ENCODE peak calls at places on chromosomes 2 and 18, in six cellular contexts. M is uterus, O is neuronal stem cell, R is SJSA1, K is AG09309, Y is mesendoderm. D is an unnamed sample.
A peak's percentile ranks its signal among the peaks of the same experiment; 100 is the strongest.

GRCh38 chr2:39447266-39448168 is 10.4 kb upstream of the MAP4K3 start:
- DNase-seq in M (no peak), K (no peak), R (no peak), Y (no peak), O (no peak), D (no peak)

GRCh38 chr2:69668598-69668997 is 25.1 kb upstream of the AAK1 start:
- DNase-seq in M (no peak), R (no peak), Y (no peak), K (no peak), O (no peak), D (no peak)

GRCh38 chr2:73890301-73891092 is 2.3 kb upstream of the ACTG2 start:
- DNase-seq in Y (no peak), R (no peak), O (no peak), M (no peak), K (no peak), D (no peak)

GRCh38 chr2:160317113-160318099 is 117.3 kb upstream of the ITGB6 start:
- DNase-seq in R (no peak), O (peak; percentile 67), M (no peak), K (no peak), Y (no peak), D (no peak)

GRCh38 chr2:108927405-108927804 is 61.6 kb downstream of the EDAR start:
- DNase-seq in R (no peak), O (no peak), M (no peak), Y (no peak), K (no peak), D (no peak)

GRCh38 chr2:10124538-10125045 is 2.1 kb downstream of the RRM2 start:
- DNase-seq in M (peak; percentile 49), O (peak; percentile 60), K (no peak), Y (peak; percentile 82), R (peak; percentile 64), D (peak; percentile 85)

GRCh38 chr2:128605931-128606330 is 287.3 kb upstream of the HS6ST1 start:
- DNase-seq in O (no peak), K (no peak), R (no peak), Y (no peak), M (no peak), D (no peak)

GRCh38 chr2:138395565-138396306 is 105.8 kb upstream of the SPOPL start:
- DNase-seq in O (no peak), K (peak; percentile 57), Y (no peak), R (no peak), M (no peak), D (no peak)

GRCh38 chr2:128505150-128505490 is 186.5 kb upstream of the HS6ST1 start:
- DNase-seq in O (no peak), R (no peak), Y (no peak), M (no peak), K (no peak), D (no peak)

GRCh38 chr18:10839401-10839800 is 310.0 kb downstream of the PIEZO2 start:
- DNase-seq in R (no peak), O (no peak), M (no peak), Y (no peak), K (no peak), D (no peak)

GRCh38 chr2:99198103-99198841 is 17.3 kb downstream of the MRPL30 start:
- DNase-seq in R (no peak), O (no peak), Y (peak; percentile 5), K (no peak), M (no peak), D (no peak)

GRCh38 chr18:59628995-59629394 is 68.2 kb downstream of the CCBE1 start:
- DNase-seq in Y (no peak), M (no peak), K (no peak), O (no peak), R (no peak), D (no peak)

GRCh38 chr2:63861220-63861822 is 19.6 kb downstream of the UGP2 start:
- DNase-seq in M (peak; percentile 66), K (no peak), Y (peak; percentile 81), R (peak; percentile 44), O (no peak), D (no peak)

GRCh38 chr2:224930124-224930523 is 112.1 kb downstream of the DOCK10 start:
- DNase-seq in Y (no peak), O (no peak), M (no peak), R (no peak), K (no peak), D (peak; percentile 94)

GRCh38 chr2:219661197-219661954 is 33.9 kb downstream of the SLC4A3 start:
- DNase-seq in Y (peak; percentile 60), K (no peak), M (no peak), O (no peak), R (no peak), D (no peak)

GRCh38 chr2:229129738-229130371 is 141.2 kb downstream of the PID1 start:
- DNase-seq in K (no peak), R (no peak), Y (peak; percentile 49), O (no peak), M (no peak), D (no peak)

GRCh38 chr2:217065695-217066405 is 206.0 kb upstream of the TNP1 start:
- DNase-seq in Y (no peak), M (no peak), R (peak; percentile 98), K (peak; percentile 98), O (no peak), D (no peak)

GRCh38 chr2:161243312-161243711 is 64.9 kb upstream of the PSMD14 start:
- DNase-seq in K (no peak), O (no peak), Y (peak; percentile 61), R (no peak), M (no peak), D (no peak)

GRCh38 chr2:196927318-196928225 is 1.1 kb upstream of the PGAP1 start:
- DNase-seq in R (peak; percentile 80), O (no peak), K (peak; percentile 52), M (peak; percentile 29), Y (no peak), D (no peak)

GRCh38 chr2:20223345-20224190 is 1.4 kb downstream of the SDC1 start:
- DNase-seq in R (peak; percentile 71), M (no peak), Y (peak; percentile 50), K (peak; percentile 2), O (peak; percentile 56), D (no peak)

GRCh38 chr2:37802899-37803379 is 122.1 kb upstream of the RMDN2 start:
- DNase-seq in R (peak; percentile 94), K (peak; percentile 93), Y (no peak), M (no peak), O (no peak), D (no peak)

GRCh38 chr2:202452744-202453143 is 76.6 kb downstream of the BMPR2 start:
- DNase-seq in O (no peak), K (no peak), Y (no peak), M (no peak), R (no peak), D (no peak)

GRCh38 chr2:180679693-180680092 is 300.7 kb upstream of the UBE2E3 start:
- DNase-seq in R (no peak), Y (peak; percentile 59), K (no peak), O (peak; percentile 11), M (no peak), D (no peak)

GRCh38 chr2:219517954-219518778 is 3.9 kb downstream of the ASIC4 start:
- DNase-seq in R (no peak), O (no peak), M (no peak), Y (no peak), K (no peak), D (no peak)

GRCh38 chr18:61972389-61973264 is 79.8 kb upstream of the RNF152 start:
- DNase-seq in Y (peak; percentile 42), R (no peak), M (no peak), O (no peak), K (no peak), D (no peak)

GRCh38 chr2:161992526-161992925 is 81.5 kb downstream of the DPP4 start:
- DNase-seq in O (no peak), M (no peak), R (no peak), K (no peak), Y (peak; percentile 18), D (peak; percentile 90)

GRCh38 chr2:240946654-240947053 is 40.5 kb downstream of the CROCC2 start:
- DNase-seq in Y (no peak), M (no peak), K (no peak), O (no peak), R (no peak), D (no peak)

GRCh38 chr2:172919732-172920131 is 155.9 kb upstream of the MAP3K20 start:
- DNase-seq in O (no peak), K (no peak), R (no peak), Y (no peak), M (no peak), D (no peak)

GRCh38 chr2:9050122-9050809 is 46.8 kb upstream of the MBOAT2 start:
- DNase-seq in Y (peak; percentile 57), R (peak; percentile 8), M (no peak), O (no peak), K (no peak), D (no peak)

DNA sequence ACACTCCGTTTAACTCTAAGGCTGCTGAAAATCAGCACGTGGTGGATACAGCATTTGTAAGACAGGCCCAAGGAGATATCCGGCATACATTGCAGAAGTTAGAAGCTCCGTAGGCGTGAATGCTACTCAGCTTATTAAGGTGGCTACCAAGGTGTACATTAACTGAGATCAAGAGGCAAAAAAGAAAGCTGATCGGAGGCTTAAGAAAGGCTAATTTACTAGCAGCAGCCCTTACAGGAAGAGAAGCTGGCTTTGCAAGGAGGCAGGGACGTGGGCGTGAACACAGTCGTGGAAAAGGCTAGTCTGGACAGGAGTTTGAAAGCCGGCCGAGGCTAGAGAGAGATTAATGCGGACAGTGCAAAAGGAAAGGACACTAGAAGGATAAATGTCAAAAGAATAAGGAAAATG is 45.7 kb upstream of the SELENOI start:
- DNase-seq in Y (peak; percentile 26), R (peak; percentile 31), M (no peak), K (no peak), O (peak; percentile 27), D (no peak)
- H3K4me3 ChIP-seq in Y (no peak overlapping the region), R (peak overlapping the region; percentile 37), M (peak overlapping the region; percentile 62), K (no peak overlapping the region), O (no peak overlapping the region), D (no peak overlapping the region)

GRCh38 chr2:191660575-191660974 is 17.4 kb upstream of the NABP1 start:
- DNase-seq in O (no peak), K (no peak), R (no peak), Y (no peak), M (no peak), D (no peak)
- H3K4me3 ChIP-seq in O (no peak overlapping the region), K (no peak overlapping the region), R (no peak overlapping the region), Y (no peak overlapping the region), M (no peak overlapping the region), D (no peak overlapping the region)

GRCh38 chr18:26477828-26478466 is 70.4 kb downstream of the KCTD1 start:
- DNase-seq in K (no peak), R (no peak), O (no peak), Y (no peak), M (no peak), D (no peak)
- H3K4me3 ChIP-seq in K (no peak overlapping the region), R (no peak overlapping the region), O (no peak overlapping the region), Y (no peak overlapping the region), M (no peak overlapping the region), D (no peak overlapping the region)

DNA sequence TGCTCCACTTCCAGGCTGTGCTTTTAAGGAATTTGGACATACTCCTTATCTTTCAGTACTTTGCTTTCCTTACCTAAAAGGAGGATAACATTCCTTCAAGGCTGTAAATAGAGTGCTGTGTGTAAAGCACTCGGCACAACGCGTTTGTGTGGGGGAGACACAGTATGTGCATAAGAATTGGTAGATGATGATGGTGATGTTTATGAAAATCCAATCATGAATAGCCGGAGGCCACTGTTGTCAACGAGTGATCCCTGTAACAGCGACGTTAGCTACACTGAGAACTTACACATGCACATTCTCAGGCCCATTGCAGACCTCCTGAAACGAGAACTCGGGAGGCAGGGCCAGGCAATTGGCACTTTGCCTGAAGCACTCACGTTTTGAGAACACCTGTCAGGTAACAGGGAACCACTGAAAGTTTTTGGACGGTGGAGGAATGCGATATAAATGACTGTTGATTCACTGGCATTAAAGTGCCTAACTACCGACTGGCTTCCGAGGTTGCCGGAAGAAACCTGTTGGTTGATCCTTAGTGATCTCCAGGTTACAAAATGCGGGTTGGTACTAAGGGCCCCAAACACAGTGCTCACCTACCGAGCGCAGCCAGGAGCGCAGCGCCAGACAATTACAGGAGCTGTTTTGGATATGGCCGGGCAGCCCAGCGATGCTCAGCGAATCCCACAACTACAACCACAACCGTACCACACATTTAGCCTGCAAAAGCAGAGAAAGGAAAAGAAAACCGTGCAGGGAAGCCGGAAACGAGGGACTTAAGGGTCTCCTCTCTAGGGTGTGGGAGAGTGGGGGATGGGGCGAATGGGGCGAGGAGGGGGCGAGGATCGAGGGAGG is 1.0 kb upstream of the MAP4K4 start:
- DNase-seq in Y (peak; percentile 25), R (no peak), M (peak; percentile 43), K (no peak), O (no peak), D (no peak)
- H3K4me3 ChIP-seq in Y (peak overlapping the region; percentile 71), R (peak overlapping the region; percentile 70), M (peak overlapping the region; percentile 48), K (peak overlapping the region; percentile 53), O (peak overlapping the region; percentile 95), D (peak overlapping the region; percentile 91)